ENCODE peak calls at places on chromosomes 3 and 15, in ten cellular contexts. O, E, M, I, B, U, N, W, Q and K are unnamed samples.
A peak's percentile ranks its signal among the peaks of the same experiment; 100 is the strongest.

GRCh38 chr3:152413244-152413643 is 144.5 kb downstream of the MBNL1 start:
- DNase-seq in O (no peak), E (no peak), M (no peak), I (no peak), B (no peak), U (no peak), N (no peak), W (no peak), Q (no peak), K (no peak)

GRCh38 chr3:73839032-73839431 is 214.3 kb upstream of the PDZRN3 start:
- DNase-seq in O (no peak), E (no peak), M (no peak), I (no peak), B (no peak), U (no peak), N (no peak), W (no peak), Q (no peak), K (no peak)

GRCh38 chr3:43061101-43061895 is 44.6 kb downstream of the POMGNT2 start:
- DNase-seq in O (no peak), E (no peak), M (no peak), I (no peak), B (no peak), U (no peak), N (no peak), W (no peak), Q (no peak), K (no peak)

GRCh38 chr3:132161608-132162007 is 126.8 kb upstream of the CPNE4 start:
- DNase-seq in O (no peak), E (peak; percentile 65), M (no peak), I (no peak), B (no peak), U (no peak), N (no peak), W (no peak), Q (no peak), K (peak; percentile 16)

GRCh38 chr15:73782339-73782979 is 29.3 kb upstream of the INSYN1 start:
- DNase-seq in O (no peak), E (no peak), M (no peak), I (no peak), B (no peak), U (no peak), N (no peak), W (no peak), Q (no peak), K (no peak)

GRCh38 chr3:14863324-14864100 is 44.8 kb downstream of the FGD5 start:
- DNase-seq in O (no peak), E (peak; percentile 51), M (no peak), I (no peak), B (no peak), U (no peak), N (no peak), W (no peak), Q (no peak), K (no peak)

GRCh38 chr3:171257251-171258179 is 202.7 kb downstream of the TNIK start:
- DNase-seq in O (no peak), E (no peak), M (no peak), I (no peak), B (no peak), U (peak; percentile 33), N (peak; percentile 15), W (no peak), Q (no peak), K (no peak)

GRCh38 chr3:126886217-126886616 is 96.7 kb upstream of the PLXNA1 start:
- DNase-seq in O (no peak), E (no peak), M (no peak), I (no peak), B (no peak), U (no peak), N (no peak), W (no peak), Q (no peak), K (no peak)

GRCh38 chr3:123656691-123657090 is 71.8 kb upstream of the HACD2 start:
- DNase-seq in O (no peak), E (no peak), M (no peak), I (no peak), B (no peak), U (no peak), N (no peak), W (no peak), Q (no peak), K (no peak)

GRCh38 chr3:16811950-16812349 is 72.8 kb upstream of the PLCL2 start:
- DNase-seq in O (no peak), E (no peak), M (no peak), I (no peak), B (no peak), U (no peak), N (no peak), W (no peak), Q (no peak), K (no peak)

GRCh38 chr3:16810593-16811367 is 74.0 kb upstream of the PLCL2 start:
- DNase-seq in O (no peak), E (no peak), M (no peak), I (no peak), B (no peak), U (peak; percentile 19), N (no peak), W (no peak), Q (no peak), K (no peak)

GRCh38 chr3:16816048-16816780 is 68.5 kb upstream of the PLCL2 start:
- DNase-seq in O (no peak), E (no peak), M (no peak), I (no peak), B (no peak), U (no peak), N (no peak), W (no peak), Q (no peak), K (no peak)

GRCh38 chr3:16810013-16810412 is 74.7 kb upstream of the PLCL2 start:
- DNase-seq in O (no peak), E (no peak), M (no peak), I (no peak), B (no peak), U (no peak), N (no peak), W (no peak), Q (no peak), K (no peak)

GRCh38 chr3:16813336-16813735 is 71.4 kb upstream of the PLCL2 start:
- DNase-seq in O (no peak), E (no peak), M (no peak), I (no peak), B (no peak), U (no peak), N (no peak), W (no peak), Q (no peak), K (no peak)
- H3K4me1 ChIP-seq in O (no peaks in the 10 kb centered on the region), E (peaks cover 6% of the 10 kb centered on the region), M (no peaks in the 10 kb centered on the region), I (no peaks in the 10 kb centered on the region), B (no peaks in the 10 kb centered on the region), U (peaks cover 16% of the 10 kb centered on the region), N (no peaks in the 10 kb centered on the region), W (peaks cover 13% of the 10 kb centered on the region), Q (no peaks in the 10 kb centered on the region), K (no peaks in the 10 kb centered on the region)

GRCh38 chr15:70091649-70092461 is 5.9 kb downstream of the TLE3 start:
- DNase-seq in O (peak; percentile 52), E (no peak), M (peak; percentile 31), I (no peak), B (no peak), U (peak; percentile 16), N (no peak), W (no peak), Q (peak; percentile 65), K (no peak)
- H3K4me1 ChIP-seq in O (peaks cover 65% of the 10 kb centered on the region), E (peaks cover 41% of the 10 kb centered on the region), M (peaks cover 78% of the 10 kb centered on the region), I (peaks cover 24% of the 10 kb centered on the region), B (peaks cover 10% of the 10 kb centered on the region), U (peaks cover 79% of the 10 kb centered on the region), N (peaks cover 37% of the 10 kb centered on the region), W (peaks cover 94% of the 10 kb centered on the region), Q (peaks cover 41% of the 10 kb centered on the region), K (peaks cover 31% of the 10 kb centered on the region)

DNA sequence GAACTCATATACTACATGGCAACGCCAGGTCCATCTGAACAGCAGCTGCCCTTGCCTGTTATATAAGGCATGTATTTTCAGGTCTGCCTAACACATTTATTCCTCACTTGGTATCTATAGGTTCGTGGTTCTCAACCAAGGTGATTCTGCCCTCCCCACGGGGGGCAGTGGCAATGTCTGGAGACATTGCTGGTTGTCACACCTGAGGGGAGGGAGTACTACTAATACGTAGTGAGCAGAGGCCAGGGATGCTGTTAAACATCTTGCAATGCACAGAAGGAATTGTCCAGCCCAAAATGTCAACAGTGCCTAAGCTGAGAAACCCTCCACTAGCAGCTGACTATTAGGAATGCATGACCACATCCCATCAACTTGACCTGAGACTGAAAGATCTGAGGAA is 32.6 kb downstream of the ADAMTS9 start:
- DNase-seq in O (no peak), E (no peak), M (no peak), I (no peak), B (no peak), U (no peak), N (no peak), W (no peak), Q (no peak), K (no peak)
- H3K4me1 ChIP-seq in O (no peaks in the 10 kb centered on the region), E (no peaks in the 10 kb centered on the region), M (peaks cover 16% of the 10 kb centered on the region), I (peaks cover 8% of the 10 kb centered on the region), B (no peaks in the 10 kb centered on the region), U (no peaks in the 10 kb centered on the region), N (no peaks in the 10 kb centered on the region), W (peaks cover 28% of the 10 kb centered on the region), Q (no peaks in the 10 kb centered on the region), K (no peaks in the 10 kb centered on the region)

GRCh38 chr3:112471926-112472325 is 27.3 kb downstream of the BTLA start:
- DNase-seq in O (no peak), E (no peak), M (no peak), I (no peak), B (no peak), U (no peak), N (no peak), W (no peak), Q (no peak), K (no peak)
- H3K4me1 ChIP-seq in O (no peaks in the 10 kb centered on the region), E (no peaks in the 10 kb centered on the region), M (no peaks in the 10 kb centered on the region), I (no peaks in the 10 kb centered on the region), B (no peaks in the 10 kb centered on the region), U (peaks cover 77% of the 10 kb centered on the region), N (no peaks in the 10 kb centered on the region), W (peaks cover 3% of the 10 kb centered on the region), Q (no peaks in the 10 kb centered on the region), K (no peaks in the 10 kb centered on the region)

GRCh38 chr3:39148116-39149058 is 5.0 kb downstream of the CSRNP1 start:
- DNase-seq in O (peak; percentile 52), E (no peak), M (no peak), I (no peak), B (no peak), U (no peak), N (no peak), W (no peak), Q (no peak), K (no peak)
- H3K4me1 ChIP-seq in O (peaks cover 56% of the 10 kb centered on the region), E (peaks cover 22% of the 10 kb centered on the region), M (peaks cover 68% of the 10 kb centered on the region), I (peaks cover 38% of the 10 kb centered on the region), B (peaks cover 60% of the 10 kb centered on the region), U (peaks cover 67% of the 10 kb centered on the region), N (peaks cover 58% of the 10 kb centered on the region), W (peaks cover 91% of the 10 kb centered on the region), Q (peaks cover 75% of the 10 kb centered on the region), K (peaks cover 22% of the 10 kb centered on the region)